ENCODE peak calls at places on chromosomes 16 and 17, in six cellular contexts. R is activated CD4-positive, alpha-beta T cell treated with anti-CD3 and anti-CD28 coated beads for 48 hours; C is progenitor cell of endocrine pancreas; T is heart right ventricle; W is substantia nigra; I is fibroblast of the aortic adventitia. V is an unnamed sample.

GRCh38 chr16:30722443-30722842 is 23.5 kb downstream of the SRCAP start:
- DNase-seq in R (no peak), C (no peak), T (no peak), W (no peak), I (no peak), V (no peak)

GRCh38 chr16:15993946-15994665 is 44.7 kb downstream of the ABCC1 start:
- DNase-seq in R (no peak), C (no peak), T (no peak), W (peak), I (peak), V (no peak)

GRCh38 chr17:50858486-50859225 is 7.5 kb downstream of the TOB1 start:
- DNase-seq in R (no peak), C (no peak), T (no peak), W (no peak), I (no peak), V (no peak)

GRCh38 chr16:13923703-13924298 is 3.8 kb downstream of the ERCC4 start:
- DNase-seq in R (no peak), C (no peak), T (no peak), W (no peak), I (peak), V (peak)

GRCh38 chr17:46194393-46195216 is 1.4 kb upstream of the KANSL1 start:
- DNase-seq in R (peak), C (no peak), T (no peak), W (no peak), I (peak), V (peak)

GRCh38 chr17:16363749-16364536 is 10.7 kb upstream of the CENPV start:
- DNase-seq in R (peak), C (peak), T (peak), W (peak), I (peak), V (peak)

GRCh38 chr16:87611456-87611855 is 9.1 kb downstream of the JPH3 start:
- DNase-seq in R (no peak), C (no peak), T (no peak), W (no peak), I (no peak), V (no peak)

GRCh38 chr17:20173091-20173490 is 163.9 kb downstream of the SPECC1 start:
- DNase-seq in R (no peak), C (no peak), T (no peak), W (no peak), I (peak), V (no peak)

GRCh38 chr17:17036520-17036998 is 5.7 kb upstream of the MPRIP start:
- DNase-seq in R (no peak), C (no peak), T (no peak), W (peak), I (no peak), V (peak)

GRCh38 chr17:2064511-2064910 is 9.6 kb downstream of the HIC1 start:
- DNase-seq in R (no peak), C (no peak), T (no peak), W (no peak), I (no peak), V (no peak)

GRCh38 chr17:48589060-48589830 is 796 bp downstream of the HOXB3 start:
- DNase-seq in R (no peak), C (no peak), T (no peak), W (no peak), I (no peak), V (no peak)

GRCh38 chr16:73107371-73107770 is 59.4 kb upstream of the ZFHX3 start:
- DNase-seq in R (no peak), C (no peak), T (no peak), W (no peak), I (no peak), V (no peak)

GRCh38 chr16:12509121-12509520 is 294.6 kb downstream of the CPPED1 start:
- DNase-seq in R (no peak), C (no peak), T (no peak), W (no peak), I (no peak), V (no peak)

GRCh38 chr17:44438634-44439033 is 49.2 kb upstream of the ITGA2B start:
- DNase-seq in R (no peak), C (no peak), T (no peak), W (no peak), I (no peak), V (no peak)

GRCh38 chr17:1399366-1399678 is 700 bp downstream of the YWHAE start:
- DNase-seq in R (no peak), C (no peak), T (no peak), W (peak), I (no peak), V (no peak)

V was measured in naive B cell.